ENCODE peak calls at places on chromosomes 16 and 17, in five cellular contexts. P is heart right ventricle; E is effector memory CD4-positive, alpha-beta T cell; C is HAP-1; O is A673. V is an unnamed sample. For H3K36me3 and H3K4me1, the result is how much of the 10 kb centered on the place peaks cover.

GRCh38 chr16:46850619-46851555 is 19.9 kb upstream of the C16orf87 start:
- DNase-seq in P (no peak), E (no peak), C (no peak), O (no peak), V (no peak)

GRCh38 chr16:89598199-89598598 is 15.2 kb upstream of the DPEP1 start:
- DNase-seq in P (no peak), E (no peak), C (peak), O (peak), V (no peak)

GRCh38 chr17:2259769-2260536 is 43.6 kb downstream of the SMG6 start:
- DNase-seq in P (no peak), E (peak), C (no peak), O (no peak), V (peak)

GRCh38 chr17:83075270-83075880 is 4.0 kb upstream of the METRNL start:
- DNase-seq in P (no peak), E (no peak), C (no peak), O (no peak), V (no peak)

GRCh38 chr16:88412766-88413165 is 30.0 kb downstream of the ZNF469 start:
- DNase-seq in P (no peak), E (no peak), C (no peak), O (no peak), V (no peak)

GRCh38 chr16:20747030-20747816 is 5.6 kb upstream of the THUMPD1 start:
- DNase-seq in P (no peak), E (no peak), C (no peak), O (no peak), V (no peak)

GRCh38 chr17:31560836-31561235 is 169.4 kb downstream of the RAB11FIP4 start:
- DNase-seq in P (no peak), E (no peak), C (no peak), O (no peak), V (no peak)

GRCh38 chr17:27741361-27741861 is 58.9 kb downstream of the NOS2 start:
- DNase-seq in P (no peak), E (no peak), C (no peak), O (no peak), V (no peak)

GRCh38 chr17:68794636-68795503 is 160.3 kb downstream of the ABCA8 start:
- DNase-seq in P (peak), E (no peak), C (peak), O (peak), V (no peak)

GRCh38 chr17:58308985-58309917 is 19.3 kb downstream of the TSPOAP1 start:
- DNase-seq in P (no peak), E (no peak), C (no peak), O (no peak), V (no peak)

GRCh38 chr16:15853021-15853420 is 3.8 kb downstream of the MYH11 start:
- DNase-seq in P (no peak), E (no peak), C (no peak), O (no peak), V (no peak)

GRCh38 chr17:36082062-36082461 is 7.9 kb downstream of the CCL3 start:
- DNase-seq in P (no peak), E (no peak), C (no peak), O (no peak), V (no peak)

GRCh38 chr17:76528528-76529223 is 8.8 kb downstream of the CYGB start:
- DNase-seq in P (peak), E (no peak), C (no peak), O (no peak), V (no peak)

GRCh38 chr16:23408242-23409201 is 44.5 kb downstream of the COG7 start:
- DNase-seq in P (peak), E (no peak), C (no peak), O (peak), V (no peak)

GRCh38 chr17:46064460-46064859 is 65.4 kb downstream of the STH start:
- DNase-seq in P (no peak), E (no peak), C (no peak), O (no peak), V (no peak)

GRCh38 chr16:89795676-89796075 is 20.8 kb downstream of the FANCA start:
- DNase-seq in P (no peak), E (no peak), C (no peak), O (no peak), V (no peak)

GRCh38 chr16:17590711-17591654 is 120.2 kb upstream of the XYLT1 start:
- DNase-seq in P (no peak), E (peak), C (no peak), O (no peak), V (peak)

GRCh38 chr16:7679899-7680298 is 347.3 kb downstream of the RBFOX1 start:
- DNase-seq in P (no peak), E (no peak), C (no peak), O (no peak), V (no peak)

GRCh38 chr17:27805520-27806146 is 5.3 kb upstream of the NOS2 start:
- DNase-seq in P (peak), E (peak), C (peak), O (peak), V (peak)

GRCh38 chr16:79001156-79001997 is 599.2 kb downstream of the MAF start:
- DNase-seq in P (no peak), E (no peak), C (no peak), O (no peak), V (no peak)

GRCh38 chr16:83312846-83313245 is 494.9 kb upstream of the HSBP1 start:
- DNase-seq in P (no peak), E (no peak), C (no peak), O (no peak), V (no peak)

GRCh38 chr16:24149102-24149501 is 107.0 kb upstream of the CACNG3 start:
- DNase-seq in P (no peak), E (no peak), C (no peak), O (no peak), V (no peak)

GRCh38 chr17:66963521-66964082 is 905 bp upstream of the CACNG4 start:
- DNase-seq in P (no peak), E (no peak), C (no peak), O (no peak), V (no peak)

GRCh38 chr17:48514483-48514876 is 16.3 kb downstream of the HOXB1 start:
- DNase-seq in P (no peak), E (no peak), C (no peak), O (no peak), V (no peak)

GRCh38 chr17:66787914-66788313 is 47.0 kb upstream of the CACNG5 start:
- DNase-seq in P (no peak), E (no peak), C (no peak), O (no peak), V (no peak)

GRCh38 chr17:78118801-78119241 is 9.7 kb downstream of the TMC6 start:
- DNase-seq in P (no peak), E (no peak), C (no peak), O (no peak), V (no peak)
- H3K36me3 ChIP-seq in P (under half), E (half or more), C (under half), O (under half), V (half or more)

DNA sequence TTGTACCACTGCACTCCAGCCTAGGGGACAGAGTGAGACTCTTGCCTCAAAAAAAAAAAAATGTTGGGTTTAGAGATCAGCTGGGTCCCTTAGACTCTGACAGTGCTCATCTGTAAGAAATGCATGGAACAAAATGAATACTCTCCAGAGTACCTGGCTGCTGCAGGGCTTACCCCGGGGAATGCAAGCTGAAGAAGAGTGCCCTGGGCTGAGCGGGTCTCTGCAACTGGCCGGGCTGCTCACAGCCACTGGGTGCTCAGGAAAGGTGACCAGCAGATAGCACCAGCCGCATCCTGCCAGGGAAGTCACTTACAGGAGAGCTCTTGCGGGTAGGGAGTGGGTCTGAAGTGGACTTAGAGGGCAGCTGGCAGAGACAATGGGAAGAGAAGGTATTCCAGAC is 82.1 kb downstream of the GAS7 start:
- DNase-seq in P (no peak), E (no peak), C (no peak), O (no peak), V (no peak)
- H3K4me1 ChIP-seq in P (under half), E (under half), C (under half), O (half or more), V (under half)

GRCh38 chr17:43085489-43085888 is 39.7 kb downstream of the BRCA1 start:
- DNase-seq in P (no peak), E (no peak), C (no peak), O (no peak), V (no peak)
- H3K36me3 ChIP-seq in P (under half), E (under half), C (half or more), O (under half), V (under half)

GRCh38 chr17:61468263-61468907 is 16.2 kb downstream of the TBX4 start:
- DNase-seq in P (no peak), E (no peak), C (no peak), O (no peak), V (no peak)

GRCh38 chr17:61469949-61470348 is 17.7 kb downstream of the TBX4 start:
- DNase-seq in P (no peak), E (no peak), C (no peak), O (no peak), V (no peak)

GRCh38 chr17:61467416-61468262 is 15.4 kb downstream of the TBX4 start:
- DNase-seq in P (peak), E (no peak), C (peak), O (peak), V (no peak)

GRCh38 chr17:61470530-61471136 is 18.4 kb downstream of the TBX4 start:
- DNase-seq in P (no peak), E (no peak), C (no peak), O (no peak), V (no peak)

GRCh38 chr17:61469474-61469873 is 17.3 kb downstream of the TBX4 start:
- DNase-seq in P (no peak), E (no peak), C (no peak), O (no peak), V (no peak)
- H3K4me1 ChIP-seq in P (under half), E (under half), C (under half), O (under half), V (under half)

DNA sequence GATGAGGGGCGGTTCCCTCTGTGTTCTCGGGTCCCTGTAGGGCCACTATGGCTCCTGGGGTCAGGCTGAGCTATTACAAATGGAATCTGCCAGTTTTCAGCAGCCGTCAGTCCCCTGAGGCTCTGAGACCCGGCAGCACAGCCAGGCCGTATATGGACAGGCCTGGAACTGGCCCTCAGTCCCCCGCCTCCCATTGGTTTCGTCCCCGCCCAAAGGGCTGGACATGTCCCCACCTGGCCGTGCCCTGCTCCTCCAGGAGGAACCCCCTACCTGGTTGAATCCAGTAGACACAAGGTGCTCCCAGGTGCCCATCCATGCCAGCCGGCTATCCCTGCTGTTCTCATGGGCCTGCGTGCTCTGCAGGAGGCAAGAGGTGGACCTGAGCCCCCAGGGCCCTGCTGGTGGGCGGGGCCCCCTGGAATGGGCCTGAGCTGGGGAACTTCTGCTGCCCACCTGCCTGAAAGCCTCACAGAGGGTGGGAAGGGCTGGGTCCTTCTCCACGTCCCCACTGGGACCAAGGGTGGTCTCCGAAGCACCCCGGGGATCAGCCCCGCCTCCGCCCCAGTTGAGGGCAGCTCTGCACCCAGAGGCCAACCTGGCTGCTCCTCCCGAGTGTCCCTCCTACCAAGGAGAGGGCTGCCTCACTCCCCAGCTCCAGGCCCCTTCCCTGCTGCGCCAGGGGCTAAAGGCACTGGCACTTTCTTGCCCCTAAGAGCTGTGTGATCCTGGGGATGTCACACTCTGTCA is 16.8 kb downstream of the VASN start:
- DNase-seq in P (peak), E (no peak), C (no peak), O (no peak), V (no peak)
- H3K36me3 ChIP-seq in P (under half), E (half or more), C (under half), O (under half), V (under half)